ENCODE peak calls at places on chromosomes 1 and 21, in four cellular contexts. O, T, V and S are unnamed samples.

GRCh38 chr1:205933672-205934618 is 9.3 kb downstream of the SLC26A9 start:
- DNase-seq in T (no peak), V (no peak), O (no peak), S (peak; percentile 82)

GRCh38 chr1:20731057-20731991 is 1.2 kb downstream of the SH2D5 start:
- DNase-seq in O (no peak), T (peak; percentile 18), V (no peak), S (no peak)

GRCh38 chr1:179805291-179806195 is 62.5 kb downstream of the FAM163A start:
- DNase-seq in O (no peak), V (no peak), T (no peak), S (no peak)

GRCh38 chr1:92736395-92736794 is 48.5 kb downstream of the EVI5 start:
- DNase-seq in V (peak; percentile 49), O (no peak), T (no peak), S (no peak)

GRCh38 chr1:161071886-161072371 is 2.2 kb upstream of the ARHGAP30 start:
- DNase-seq in V (peak; percentile 70), O (peak; percentile 72), T (peak; percentile 66), S (peak; percentile 49)

GRCh38 chr1:1203561-1204424 is 2.6 kb downstream of the TNFRSF18 start:
- DNase-seq in V (no peak), T (peak; percentile 17), O (no peak), S (no peak)

GRCh38 chr1:176450526-176450925 is 12.4 kb upstream of the PAPPA2 start:
- DNase-seq in T (no peak), O (no peak), V (no peak), S (no peak)

GRCh38 chr1:94820918-94821317 is 761 bp downstream of the SLC44A3 start:
- DNase-seq in T (no peak), O (no peak), V (no peak), S (no peak)

GRCh38 chr1:220880726-220881506 is 1.7 kb downstream of the HLX start:
- DNase-seq in V (no peak), T (peak; percentile 29), O (no peak), S (peak; percentile 44)

GRCh38 chr1:43171312-43171875 is 696 bp downstream of the EBNA1BP2 start:
- DNase-seq in O (no peak), T (no peak), V (peak; percentile 11), S (no peak)

GRCh38 chr1:3349161-3349967 is 105.1 kb upstream of the ARHGEF16 start:
- DNase-seq in O (no peak), V (no peak), T (no peak), S (no peak)

GRCh38 chr1:211928993-211929637 is 98.6 kb upstream of the LPGAT1 start:
- DNase-seq in T (no peak), O (no peak), V (no peak), S (no peak)

GRCh38 chr1:55284856-55285255 is 69.7 kb upstream of the USP24 start:
- DNase-seq in V (peak; percentile 26), O (no peak), T (peak; percentile 30), S (no peak)

GRCh38 chr1:30942326-30942978 is 33.9 kb upstream of the SDC3 start:
- DNase-seq in T (no peak), V (no peak), O (no peak), S (no peak)

GRCh38 chr1:54249798-54250497 is 50.0 kb downstream of the MRPL37 start:
- DNase-seq in V (no peak), T (no peak), O (no peak), S (peak; percentile 54)

GRCh38 chr1:75461808-75462325 is 149.0 kb downstream of the SLC44A5 start:
- DNase-seq in T (no peak), V (no peak), O (no peak), S (no peak)

GRCh38 chr1:234978397-234979291 is 150.0 kb downstream of the TOMM20 start:
- DNase-seq in O (no peak), V (peak; percentile 94), T (peak; percentile 62), S (no peak)

GRCh38 chr21:44052071-44052829 is 40.1 kb downstream of the TRAPPC10 start:
- DNase-seq in T (no peak), V (no peak), O (no peak), S (no peak)

GRCh38 chr1:76285578-76286135 is 211.1 kb downstream of the ST6GALNAC3 start:
- DNase-seq in O (no peak), T (no peak), V (peak; percentile 58), S (no peak)

GRCh38 chr1:191993549-191993948 is 164.7 kb upstream of the RGS18 start:
- DNase-seq in O (no peak), V (peak; percentile 1), T (no peak), S (no peak)